ENCODE peak calls at places on chromosomes 3 and 15, in six cellular contexts. T is HepG2, B is breast epithelium, K is tibial nerve, N is Peyer's patch, I is A549. L is an unnamed sample.

GRCh38 chr15:90205886-90206285 is 4.8 kb downstream of the SEMA4B start:
- DNase-seq in T (no peak), B (no peak), K (no peak), N (no peak), I (no peak), L (no peak)

GRCh38 chr3:129343643-129344360 is 65.1 kb downstream of the HMCES start:
- DNase-seq in T (no peak), B (no peak), K (no peak), N (peak; percentile 64), I (peak; percentile 44), L (no peak)

GRCh38 chr15:58473720-58474119 is 41.9 kb downstream of the LIPC start:
- DNase-seq in T (no peak), B (no peak), K (no peak), N (no peak), I (peak; percentile 44), L (peak; percentile 89)

GRCh38 chr3:114649331-114649730 is 355.5 kb downstream of the TIGIT start:
- DNase-seq in T (peak; percentile 69), B (no peak), K (no peak), N (no peak), I (peak; percentile 13), L (peak; percentile 54)

GRCh38 chr15:74399511-74400312 is 32.3 kb upstream of the CYP11A1 start:
- DNase-seq in T (no peak), B (no peak), K (no peak), N (no peak), I (no peak), L (peak; percentile 89)

GRCh38 chr3:68458646-68459045 is 473.7 kb downstream of the TAFA4 start:
- DNase-seq in T (no peak), B (no peak), K (no peak), N (no peak), I (no peak), L (no peak)

GRCh38 chr15:57384024-57384423 is 7.7 kb downstream of the CGNL1 start:
- DNase-seq in T (no peak), B (no peak), K (no peak), N (no peak), I (no peak), L (no peak)

GRCh38 chr3:30646181-30646876 is 39.9 kb downstream of the TGFBR2 start:
- DNase-seq in T (no peak), B (no peak), K (no peak), N (no peak), I (no peak), L (no peak)

GRCh38 chr3:126126811-126127431 is 43.0 kb upstream of the SLC41A3 start:
- DNase-seq in T (no peak), B (peak; percentile 37), K (no peak), N (peak; percentile 39), I (no peak), L (no peak)

GRCh38 chr3:38473229-38473628 is 19.5 kb downstream of the ACVR2B start:
- DNase-seq in T (no peak), B (no peak), K (no peak), N (no peak), I (no peak), L (no peak)

GRCh38 chr3:107662109-107662477 is 139.3 kb downstream of the BBX start:
- DNase-seq in T (no peak), B (no peak), K (peak; percentile 51), N (no peak), I (no peak), L (peak; percentile 78)

GRCh38 chr3:103991461-103992115 is 1375.1 kb upstream of the ALCAM start:
- DNase-seq in T (no peak), B (no peak), K (no peak), N (no peak), I (no peak), L (no peak)

GRCh38 chr3:59570816-59571215 is 521.0 kb upstream of the CFAP20DC start:
- DNase-seq in T (no peak), B (no peak), K (no peak), N (no peak), I (no peak), L (no peak)

GRCh38 chr3:4334548-4334947 is 31.4 kb downstream of the SETMAR start:
- DNase-seq in T (no peak), B (no peak), K (no peak), N (no peak), I (no peak), L (no peak)

GRCh38 chr15:55954862-55955605 is 38.4 kb downstream of the NEDD4 start:
- DNase-seq in T (peak; percentile 18), B (no peak), K (no peak), N (no peak), I (no peak), L (no peak)

GRCh38 chr3:150237490-150237889 is 170.6 kb upstream of the TSC22D2 start:
- DNase-seq in T (no peak), B (no peak), K (no peak), N (no peak), I (no peak), L (peak; percentile 73)

GRCh38 chr3:129962600-129962999 is 11.9 kb upstream of the TRH start:
- DNase-seq in T (no peak), B (no peak), K (no peak), N (no peak), I (no peak), L (no peak)

GRCh38 chr15:99014803-99015676 is 7.4 kb upstream of the PGPEP1L start:
- DNase-seq in T (peak; percentile 28), B (peak; percentile 80), K (no peak), N (peak; percentile 71), I (peak; percentile 61), L (peak; percentile 72)

GRCh38 chr15:73078722-73079121 is 26.5 kb downstream of the NEO1 start:
- DNase-seq in T (peak; percentile 73), B (no peak), K (no peak), N (no peak), I (no peak), L (peak; percentile 90)

GRCh38 chr3:62361261-62361660 is 12.1 kb downstream of the FEZF2 start:
- DNase-seq in T (no peak), B (no peak), K (no peak), N (no peak), I (no peak), L (no peak)

GRCh38 chr3:36476274-36476942 is 96.1 kb downstream of the STAC start:
- DNase-seq in T (no peak), B (no peak), K (no peak), N (no peak), I (no peak), L (no peak)

GRCh38 chr3:183378951-183379350 is 49.5 kb downstream of the MCF2L2 start:
- DNase-seq in T (peak; percentile 6), B (no peak), K (no peak), N (no peak), I (no peak), L (no peak)

GRCh38 chr15:48682949-48683651 is 37.6 kb upstream of the FBN1 start:
- DNase-seq in T (peak; percentile 55), B (peak; percentile 52), K (peak; percentile 66), N (no peak), I (no peak), L (peak; percentile 70)

GRCh38 chr15:78640840-78641733 is at the start of gene CHRNB4:
- DNase-seq in T (no peak), B (no peak), K (no peak), N (no peak), I (peak; percentile 49), L (no peak)

GRCh38 chr15:24729760-24730159 is 54.2 kb downstream of the NPAP1 start:
- DNase-seq in T (no peak), B (no peak), K (no peak), N (no peak), I (no peak), L (no peak)

GRCh38 chr3:161343986-161344385 is 27.3 kb downstream of the SPTSSB start:
- DNase-seq in T (no peak), B (no peak), K (no peak), N (no peak), I (no peak), L (no peak)

GRCh38 chr3:25594007-25594502 is 70.7 kb downstream of the TOP2B start:
- DNase-seq in T (peak; percentile 30), B (no peak), K (peak; percentile 42), N (no peak), I (no peak), L (peak; percentile 88)

GRCh38 chr15:70299931-70300858 is 202.5 kb upstream of the TLE3 start:
- DNase-seq in T (no peak), B (no peak), K (no peak), N (no peak), I (no peak), L (no peak)

GRCh38 chr15:65690778-65691177 is 69.0 kb downstream of the SLC24A1 start:
- DNase-seq in T (no peak), B (no peak), K (no peak), N (no peak), I (no peak), L (no peak)
- TF ChIP-seq POLR2A in T (no peak), B (no peak), K (no peak), N (no peak), I (no peak), L (no peak)

GRCh38 chr3:119322523-119323400 is 28.6 kb downstream of the ARHGAP31 start:
- DNase-seq in T (peak; percentile 56), B (peak; percentile 65), K (peak; percentile 52), N (peak; percentile 85), I (peak; percentile 66), L (peak; percentile 79)
- TF ChIP-seq POLR2A in T (no peak), B (peak; percentile 10), K (peak; percentile 48), N (no peak), I (peak; percentile 76), L (peak; percentile 83)

DNA sequence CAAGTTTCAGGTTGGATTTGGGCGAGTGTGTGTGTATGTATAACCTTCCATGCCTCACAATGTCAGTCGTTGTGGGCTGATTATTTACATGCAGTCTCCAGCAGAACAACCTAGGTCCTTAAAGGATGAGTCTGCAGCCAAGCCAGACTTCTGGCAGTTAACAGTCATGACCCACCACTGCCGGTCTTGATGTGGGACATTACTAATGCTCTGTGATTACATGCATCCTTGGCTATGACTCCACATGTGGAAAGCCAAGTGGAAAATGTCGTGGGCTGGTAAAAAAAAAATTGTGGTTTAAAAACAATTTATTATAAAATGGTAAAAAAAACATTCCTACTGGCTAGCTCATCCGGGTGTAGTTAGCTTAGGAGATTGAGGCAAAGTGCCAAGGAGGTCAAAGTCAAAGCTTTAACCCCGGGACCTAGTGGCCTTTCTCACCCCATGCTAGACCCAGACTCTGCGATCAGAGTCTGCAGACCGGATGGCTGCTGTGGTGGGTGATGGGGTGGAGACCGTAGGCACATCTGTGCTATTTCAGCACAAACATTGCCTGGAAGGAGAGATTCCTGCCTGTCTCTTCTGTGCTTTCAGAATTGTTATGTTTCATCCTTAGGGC is 6.8 kb downstream of the RARRES1 start:
- DNase-seq in T (peak; percentile 43), B (no peak), K (peak; percentile 45), N (no peak), I (peak; percentile 60), L (peak; percentile 100)
- TF ChIP-seq POLR2A in T (no peak), B (no peak), K (no peak), N (no peak), I (no peak), L (no peak)

GRCh38 chr3:111538687-111539086 is 3.3 kb upstream of the CD96 start:
- DNase-seq in T (peak; percentile 13), B (no peak), K (no peak), N (no peak), I (no peak), L (peak; percentile 72)

GRCh38 chr3:111539351-111540331 is 2.4 kb upstream of the CD96 start:
- DNase-seq in T (peak; percentile 34), B (no peak), K (no peak), N (peak; percentile 64), I (peak; percentile 61), L (peak; percentile 41)

GRCh38 chr3:111545349-111545748 is 3.4 kb downstream of the CD96 start:
- DNase-seq in T (no peak), B (no peak), K (no peak), N (no peak), I (no peak), L (no peak)

GRCh38 chr3:111541391-111541790 is 606 bp upstream of the CD96 start:
- DNase-seq in T (no peak), B (no peak), K (no peak), N (no peak), I (no peak), L (no peak)

GRCh38 chr3:111541911-111542483 is at the start of gene CD96:
- DNase-seq in T (no peak), B (no peak), K (peak; percentile 22), N (no peak), I (no peak), L (peak; percentile 65)
- TF ChIP-seq POLR2A in T (no peak), B (no peak), K (no peak), N (peak; percentile 16), I (no peak), L (no peak)